ENCODE peak calls at places on chromosomes 5 and 9, in eight cellular contexts. H is tibial artery, U is sigmoid colon, I is GM13976, X is GM12891, O is iris pigment epithelial cell, Z is fibroblast of lung, G is midbrain. P is an unnamed sample.

GRCh38 chr9:113540466-113540865 is 76.9 kb downstream of the RGS3 start:
- DNase-seq in H (peak; percentile 17), U (peak; percentile 43), I (no peak), X (no peak), O (no peak), Z (no peak), G (no peak), P (no peak)

GRCh38 chr9:87464110-87464991 is 33.3 kb upstream of the DAPK1 start:
- DNase-seq in H (peak; percentile 23), U (peak; percentile 70), I (peak; percentile 54), X (no peak), O (no peak), Z (peak; percentile 24), G (no peak), P (no peak)

GRCh38 chr9:87711857-87712800 is 13.8 kb upstream of the CTSL start:
- DNase-seq in H (peak; percentile 32), U (no peak), I (no peak), X (no peak), O (peak; percentile 71), Z (peak; percentile 82), G (no peak), P (no peak)

GRCh38 chr5:62132279-62132678 is 173.7 kb upstream of the KIF2A start:
- DNase-seq in H (no peak), U (no peak), I (no peak), X (no peak), O (no peak), Z (no peak), G (no peak), P (no peak)

GRCh38 chr9:86795861-86796497 is 151.3 kb downstream of the GAS1 start:
- DNase-seq in H (peak; percentile 71), U (peak; percentile 90), I (no peak), X (no peak), O (peak; percentile 72), Z (peak; percentile 93), G (no peak), P (no peak)

GRCh38 chr5:2044041-2044440 is 161.3 kb upstream of the IRX4 start:
- DNase-seq in H (no peak), U (no peak), I (no peak), X (no peak), O (no peak), Z (no peak), G (no peak), P (no peak)

GRCh38 chr5:76482961-76483360 is 79.9 kb downstream of the IQGAP2 start:
- DNase-seq in H (no peak), U (no peak), I (no peak), X (no peak), O (no peak), Z (no peak), G (no peak), P (no peak)

GRCh38 chr9:135023389-135023788 is 64.1 kb upstream of the OLFM1 start:
- DNase-seq in H (no peak), U (no peak), I (no peak), X (no peak), O (peak; percentile 11), Z (no peak), G (no peak), P (no peak)

GRCh38 chr9:37259906-37260305 is 139.5 kb downstream of the ZCCHC7 start:
- DNase-seq in H (no peak), U (no peak), I (no peak), X (no peak), O (no peak), Z (no peak), G (no peak), P (no peak)

GRCh38 chr5:1761453-1761755 is 38.2 kb downstream of the MRPL36 start:
- DNase-seq in H (peak; percentile 10), U (peak; percentile 40), I (no peak), X (no peak), O (no peak), Z (no peak), G (no peak), P (no peak)

GRCh38 chr9:99822596-99823391 is 1.1 kb downstream of the NR4A3 start:
- DNase-seq in H (peak; percentile 34), U (peak; percentile 75), I (peak; percentile 51), X (peak; percentile 25), O (peak; percentile 73), Z (peak; percentile 60), G (peak; percentile 55), P (peak; percentile 47)

GRCh38 chr9:88804289-88804596 is 187.0 kb upstream of the S1PR3 start:
- DNase-seq in H (no peak), U (no peak), I (no peak), X (no peak), O (peak; percentile 47), Z (no peak), G (no peak), P (no peak)

GRCh38 chr9:86079421-86080111 is 19.8 kb downstream of the GOLM1 start:
- DNase-seq in H (no peak), U (no peak), I (no peak), X (no peak), O (no peak), Z (no peak), G (no peak), P (peak; percentile 72)

GRCh38 chr5:170508036-170508435 is 4.2 kb downstream of the KCNIP1 start:
- DNase-seq in H (no peak), U (no peak), I (no peak), X (no peak), O (no peak), Z (no peak), G (no peak), P (no peak)

GRCh38 chr5:143064207-143064606 is 294.0 kb downstream of the ARHGAP26 start:
- DNase-seq in H (no peak), U (no peak), I (no peak), X (no peak), O (no peak), Z (peak; percentile 45), G (no peak), P (no peak)

GRCh38 chr5:7376889-7377288 is 19.0 kb upstream of the ADCY2 start:
- DNase-seq in H (no peak), U (no peak), I (no peak), X (no peak), O (no peak), Z (no peak), G (no peak), P (no peak)

GRCh38 chr5:181224390-181225234 is 1.5 kb downstream of the TRIM41 start:
- DNase-seq in H (no peak), U (no peak), I (peak; percentile 47), X (no peak), O (no peak), Z (no peak), G (no peak), P (no peak)

GRCh38 chr5:14595189-14595588 is 13.6 kb downstream of the OTULINL start:
- DNase-seq in H (no peak), U (no peak), I (peak; percentile 73), X (peak; percentile 41), O (no peak), Z (no peak), G (peak; percentile 21), P (no peak)

GRCh38 chr9:125440411-125440810 is 178.8 kb downstream of the GAPVD1 start:
- DNase-seq in H (no peak), U (no peak), I (no peak), X (no peak), O (no peak), Z (no peak), G (no peak), P (peak; percentile 17)

GRCh38 chr9:75930193-75930592 is 39.7 kb downstream of the PCSK5 start:
- DNase-seq in H (no peak), U (no peak), I (no peak), X (no peak), O (no peak), Z (no peak), G (no peak), P (no peak)

GRCh38 chr5:14665949-14666741 is 1.6 kb downstream of the OTULIN start:
- DNase-seq in H (no peak), U (no peak), I (peak; percentile 46), X (no peak), O (no peak), Z (no peak), G (no peak), P (no peak)

GRCh38 chr9:98833090-98833956 is 25.9 kb downstream of the GALNT12 start:
- DNase-seq in H (no peak), U (no peak), I (no peak), X (no peak), O (no peak), Z (peak; percentile 9), G (no peak), P (no peak)

GRCh38 chr9:89660286-89660685 is 55.5 kb downstream of the GADD45G start:
- DNase-seq in H (no peak), U (no peak), I (no peak), X (no peak), O (no peak), Z (no peak), G (peak; percentile 11), P (no peak)

GRCh38 chr5:5156461-5157082 is 16.4 kb downstream of the ADAMTS16 start:
- DNase-seq in H (no peak), U (no peak), I (no peak), X (no peak), O (no peak), Z (no peak), G (no peak), P (no peak)

GRCh38 chr5:128341056-128341455 is 197.0 kb downstream of the FBN2 start:
- DNase-seq in H (no peak), U (no peak), I (no peak), X (no peak), O (peak; percentile 87), Z (peak; percentile 38), G (no peak), P (no peak)

GRCh38 chr9:37943329-37944265 is 39.7 kb upstream of the SLC25A51 start:
- DNase-seq in H (no peak), U (no peak), I (no peak), X (no peak), O (peak; percentile 91), Z (peak; percentile 90), G (peak; percentile 57), P (no peak)

GRCh38 chr5:8831854-8832253 is 714.0 kb downstream of the SEMA5A start:
- DNase-seq in H (no peak), U (no peak), I (no peak), X (no peak), O (peak; percentile 56), Z (no peak), G (no peak), P (no peak)

GRCh38 chr5:143986567-143987242 is 174.7 kb downstream of the HMHB1 start:
- DNase-seq in H (no peak), U (no peak), I (no peak), X (no peak), O (peak; percentile 71), Z (peak; percentile 50), G (no peak), P (no peak)

GRCh38 chr5:73901045-73901444 is 275.0 kb downstream of the ARHGEF28 start:
- DNase-seq in H (no peak), U (no peak), I (no peak), X (no peak), O (peak; percentile 56), Z (peak; percentile 81), G (no peak), P (no peak)

GRCh38 chr5:1445313-1445894 is at the start of gene SLC6A3:
- DNase-seq in H (no peak), U (no peak), I (no peak), X (no peak), O (no peak), Z (no peak), G (no peak), P (no peak)

GRCh38 chr5:101532430-101532829 is 629.3 kb upstream of the ST8SIA4 start:
- DNase-seq in H (no peak), U (no peak), I (no peak), X (no peak), O (no peak), Z (no peak), G (no peak), P (no peak)

GRCh38 chr5:102937916-102938315 is 182.0 kb downstream of the GIN1 start:
- DNase-seq in H (no peak), U (no peak), I (no peak), X (no peak), O (peak; percentile 73), Z (peak; percentile 29), G (no peak), P (no peak)

GRCh38 chr9:118992813-118993747 is 376.2 kb downstream of the BRINP1 start:
- DNase-seq in H (no peak), U (no peak), I (no peak), X (no peak), O (no peak), Z (no peak), G (no peak), P (no peak)

GRCh38 chr5:218457-219289 is 553 bp downstream of the SDHA start:
- DNase-seq in H (peak; percentile 41), U (no peak), I (peak; percentile 26), X (no peak), O (peak; percentile 48), Z (peak; percentile 19), G (peak; percentile 19), P (no peak)